ENCODE peak calls at places on chromosomes 4 and X, in six cellular contexts. Q is D341Med, L is fibroblast of mammary gland, Z is neural crest cell, B is amygdala, A is body of pancreas. F is an unnamed sample.

GRCh38 chrX:10190367-10190766 is 33.6 kb downstream of the CLCN4 start:
- DNase-seq in Q (peak; percentile 43), L (peak; percentile 79), Z (peak; percentile 22), B (no peak), A (peak; percentile 55), F (no peak)

GRCh38 chr4:107586321-107586720 is 133.7 kb downstream of the PAPSS1 start:
- DNase-seq in Q (no peak), L (no peak), Z (peak; percentile 2), B (no peak), A (no peak), F (no peak)

GRCh38 chrX:85698921-85699320 is 319.5 kb upstream of the POF1B start:
- DNase-seq in Q (no peak), L (no peak), Z (no peak), B (no peak), A (no peak), F (no peak)

GRCh38 chr4:35325908-35326453 is 918.3 kb downstream of the ARAP2 start:
- DNase-seq in Q (no peak), L (no peak), Z (no peak), B (no peak), A (no peak), F (no peak)

GRCh38 chr4:120895554-120895953 is 27.0 kb downstream of the PRDM5 start:
- DNase-seq in Q (no peak), L (no peak), Z (no peak), B (no peak), A (no peak), F (no peak)

GRCh38 chrX:40468033-40468979 is 112.5 kb upstream of the ATP6AP2 start:
- DNase-seq in Q (peak; percentile 52), L (peak; percentile 11), Z (peak; percentile 22), B (peak; percentile 68), A (peak; percentile 62), F (peak; percentile 17)

GRCh38 chr4:76090241-76090691 is 15.8 kb downstream of the ART3 start:
- DNase-seq in Q (no peak), L (peak; percentile 91), Z (no peak), B (no peak), A (peak; percentile 17), F (peak; percentile 48)

GRCh38 chrX:23503835-23504539 is 163.3 kb upstream of the PRDX4 start:
- DNase-seq in Q (peak; percentile 33), L (peak; percentile 87), Z (no peak), B (no peak), A (peak; percentile 95), F (peak; percentile 62)

GRCh38 chr4:2290974-2291704 is 29.2 kb upstream of the MXD4 start:
- DNase-seq in Q (peak; percentile 27), L (no peak), Z (no peak), B (no peak), A (no peak), F (peak; percentile 5)

GRCh38 chr4:151717271-151717670 is 43.5 kb downstream of the GATB start:
- DNase-seq in Q (no peak), L (no peak), Z (no peak), B (peak; percentile 65), A (no peak), F (no peak)

GRCh38 chr4:189069782-189070181 is 870.9 kb upstream of the FRG1 start:
- DNase-seq in Q (no peak), L (no peak), Z (no peak), B (no peak), A (no peak), F (no peak)

GRCh38 chr4:169080970-169081369 is 70.9 kb upstream of the CBR4 start:
- DNase-seq in Q (no peak), L (peak; percentile 75), Z (no peak), B (no peak), A (peak; percentile 36), F (peak; percentile 75)

GRCh38 chrX:149121526-149121925 is 383.6 kb downstream of the IDS start:
- DNase-seq in Q (no peak), L (no peak), Z (no peak), B (no peak), A (no peak), F (no peak)

GRCh38 chr4:144494280-144494679 is 151.7 kb upstream of the HHIP start:
- DNase-seq in Q (no peak), L (no peak), Z (no peak), B (no peak), A (no peak), F (no peak)

GRCh38 chr4:2437475-2438215 is 18.9 kb downstream of the CFAP99 start:
- DNase-seq in Q (no peak), L (no peak), Z (no peak), B (no peak), A (no peak), F (no peak)

GRCh38 chr4:112083587-112084347 is 61.5 kb upstream of the FAM241A start:
- DNase-seq in Q (no peak), L (peak; percentile 20), Z (no peak), B (no peak), A (no peak), F (no peak)

GRCh38 chr4:102564399-102564921 is 63.3 kb downstream of the NFKB1 start:
- DNase-seq in Q (no peak), L (peak; percentile 88), Z (no peak), B (no peak), A (no peak), F (no peak)

GRCh38 chr4:53613428-53613827 is 22.1 kb upstream of the LNX1 start:
- DNase-seq in Q (no peak), L (no peak), Z (no peak), B (no peak), A (no peak), F (no peak)

GRCh38 chrX:72280210-72280882 is 3.3 kb upstream of the RPS4X start:
- DNase-seq in Q (no peak), L (peak; percentile 74), Z (no peak), B (no peak), A (no peak), F (no peak)

GRCh38 chrX:136687457-136687856 is 39.5 kb downstream of the CD40LG start:
- DNase-seq in Q (no peak), L (no peak), Z (no peak), B (no peak), A (no peak), F (no peak)

GRCh38 chr4:74537459-74537858 is 92.5 kb downstream of the AREG start:
- DNase-seq in Q (no peak), L (peak; percentile 59), Z (no peak), B (no peak), A (no peak), F (no peak)

GRCh38 chr4:188691811-188692210 is 552.6 kb downstream of the TRIML1 start:
- DNase-seq in Q (no peak), L (peak; percentile 39), Z (no peak), B (no peak), A (no peak), F (no peak)

GRCh38 chr4:92305148-92305877 is 1.5 kb downstream of the GRID2 start:
- DNase-seq in Q (peak; percentile 89), L (peak; percentile 3), Z (peak; percentile 72), B (peak; percentile 87), A (peak; percentile 66), F (no peak)

GRCh38 chr4:112519689-112520597 is 4.0 kb upstream of the NEUROG2 start:
- DNase-seq in Q (no peak), L (no peak), Z (peak; percentile 8), B (no peak), A (no peak), F (no peak)

GRCh38 chr4:40409835-40410234 is 74.7 kb downstream of the CHRNA9 start:
- DNase-seq in Q (no peak), L (peak; percentile 67), Z (no peak), B (no peak), A (no peak), F (no peak)

GRCh38 chr4:128635939-128636551 is 173.5 kb upstream of the JADE1 start:
- DNase-seq in Q (no peak), L (no peak), Z (no peak), B (no peak), A (no peak), F (no peak)

GRCh38 chr4:2750719-2751605 is 5.2 kb downstream of the TNIP2 start:
- DNase-seq in Q (peak; percentile 19), L (no peak), Z (no peak), B (no peak), A (no peak), F (no peak)

GRCh38 chr4:163249042-163249441 is 82.4 kb upstream of the NAF1 start:
- DNase-seq in Q (no peak), L (no peak), Z (no peak), B (no peak), A (no peak), F (no peak)

GRCh38 chr4:26871611-26872010 is 11.0 kb downstream of the STIM2 start:
- DNase-seq in Q (no peak), L (no peak), Z (no peak), B (no peak), A (no peak), F (no peak)

GRCh38 chrX:101206471-101206870 is 13.1 kb upstream of the DRP2 start:
- DNase-seq in Q (peak; percentile 40), L (peak; percentile 64), Z (no peak), B (no peak), A (no peak), F (no peak)

GRCh38 chr4:2734618-2735017 is 21.5 kb downstream of the TNIP2 start:
- DNase-seq in Q (no peak), L (no peak), Z (no peak), B (no peak), A (no peak), F (no peak)

GRCh38 chr4:41448935-41449334 is 89.0 kb upstream of the LIMCH1 start:
- DNase-seq in Q (no peak), L (peak; percentile 45), Z (no peak), B (no peak), A (peak; percentile 15), F (peak; percentile 17)

GRCh38 chr4:95672811-95673210 is 124.0 kb upstream of the UNC5C start:
- DNase-seq in Q (no peak), L (no peak), Z (no peak), B (no peak), A (no peak), F (no peak)

GRCh38 chr4:179292443-179292842 is 1850.2 kb upstream of the AGA start:
- DNase-seq in Q (no peak), L (no peak), Z (no peak), B (no peak), A (no peak), F (no peak)

GRCh38 chrX:87517571-87518141 is at the start of gene KLHL4:
- DNase-seq in Q (no peak), L (peak; percentile 88), Z (peak; percentile 26), B (peak; percentile 36), A (no peak), F (no peak)

GRCh38 chr4:41360911-41361830 is 104.4 kb downstream of the UCHL1 start:
- DNase-seq in Q (peak; percentile 70), L (peak; percentile 15), Z (peak; percentile 40), B (peak; percentile 67), A (peak; percentile 60), F (no peak)

GRCh38 chrX:68833855-68834331 is 5.1 kb downstream of the EFNB1 start:
- DNase-seq in Q (no peak), L (no peak), Z (no peak), B (no peak), A (no peak), F (no peak)

GRCh38 chr4:186739802-186740434 is 16.3 kb upstream of the FAT1 start:
- DNase-seq in Q (peak; percentile 63), L (no peak), Z (no peak), B (no peak), A (no peak), F (no peak)

GRCh38 chr4:88575222-88575621 is 17.1 kb upstream of the HERC3 start:
- DNase-seq in Q (no peak), L (no peak), Z (no peak), B (no peak), A (no peak), F (no peak)